ENCODE peak calls at places on chromosomes 3 and 15, in nine cellular contexts. One of them, this sample, is unnamed.
A peak's percentile ranks its signal among the peaks of the same experiment; 100 is the strongest.

GRCh38 chr3:50655009-50655830 is 19.5 kb upstream of the DOCK3 start:
- DNase-seq in H7: no peak
- DNase-seq in transverse colon: no peak
- DNase-seq in upper lobe of right lung: peak; percentile 34
- DNase-seq in BE2C: no peak
- DNase-seq in ovary: no peak
- DNase-seq in HepG2: no peak
- DNase-seq in GM23248: peak; percentile 64
- DNase-seq in fibroblast of lung: no peak
- DNase-seq in this sample: peak; percentile 87

GRCh38 chr3:89340431-89340830 is 233.0 kb downstream of the EPHA3 start:
- DNase-seq in BE2C: no peak
- DNase-seq in transverse colon: no peak
- DNase-seq in ovary: no peak
- DNase-seq in GM23248: no peak
- DNase-seq in H7: no peak
- DNase-seq in HepG2: no peak
- DNase-seq in fibroblast of lung: peak; percentile 69
- DNase-seq in upper lobe of right lung: no peak
- DNase-seq in this sample: no peak

GRCh38 chr15:38398134-38398533 is 55.8 kb upstream of the FAM98B start:
- DNase-seq in ovary: peak; percentile 51
- DNase-seq in BE2C: no peak
- DNase-seq in transverse colon: peak; percentile 15
- DNase-seq in HepG2: peak; percentile 13
- DNase-seq in GM23248: peak; percentile 94
- DNase-seq in upper lobe of right lung: no peak
- DNase-seq in fibroblast of lung: peak; percentile 93
- DNase-seq in H7: no peak
- DNase-seq in this sample: no peak

GRCh38 chr15:89206908-89207331 is 14.5 kb downstream of the RLBP1 start:
- DNase-seq in transverse colon: peak; percentile 80
- DNase-seq in ovary: peak; percentile 42
- DNase-seq in BE2C: peak; percentile 84
- DNase-seq in H7: peak; percentile 96
- DNase-seq in HepG2: peak; percentile 56
- DNase-seq in GM23248: peak; percentile 85
- DNase-seq in fibroblast of lung: peak; percentile 61
- DNase-seq in upper lobe of right lung: peak; percentile 86
- DNase-seq in this sample: peak; percentile 82

GRCh38 chr3:149395107-149396089 is 17.9 kb upstream of the TM4SF1 start:
- DNase-seq in H7: no peak
- DNase-seq in transverse colon: no peak
- DNase-seq in ovary: peak; percentile 45
- DNase-seq in HepG2: peak; percentile 63
- DNase-seq in BE2C: peak; percentile 79
- DNase-seq in upper lobe of right lung: no peak
- DNase-seq in fibroblast of lung: peak; percentile 83
- DNase-seq in GM23248: peak; percentile 49
- DNase-seq in this sample: no peak

GRCh38 chr3:104102386-104102785 is 1264.3 kb upstream of the ALCAM start:
- DNase-seq in fibroblast of lung: peak; percentile 59
- DNase-seq in upper lobe of right lung: peak; percentile 36
- DNase-seq in H7: peak; percentile 28
- DNase-seq in GM23248: peak; percentile 60
- DNase-seq in ovary: no peak
- DNase-seq in BE2C: peak; percentile 75
- DNase-seq in HepG2: peak; percentile 29
- DNase-seq in transverse colon: no peak
- DNase-seq in this sample: peak; percentile 57

GRCh38 chr3:124599779-124600693 is 130.2 kb upstream of the UMPS start:
- DNase-seq in transverse colon: peak; percentile 55
- DNase-seq in BE2C: no peak
- DNase-seq in GM23248: peak; percentile 38
- DNase-seq in ovary: no peak
- DNase-seq in upper lobe of right lung: no peak
- DNase-seq in HepG2: peak; percentile 53
- DNase-seq in H7: no peak
- DNase-seq in fibroblast of lung: peak; percentile 3
- DNase-seq in this sample: no peak

GRCh38 chr3:13400114-13400696 is 19.9 kb downstream of the NUP210 start:
- DNase-seq in BE2C: no peak
- DNase-seq in upper lobe of right lung: no peak
- DNase-seq in HepG2: no peak
- DNase-seq in GM23248: no peak
- DNase-seq in transverse colon: no peak
- DNase-seq in fibroblast of lung: no peak
- DNase-seq in ovary: no peak
- DNase-seq in H7: no peak
- DNase-seq in this sample: no peak

GRCh38 chr3:195746751-195747150 is 26.0 kb downstream of the MUC20 start:
- DNase-seq in H7: no peak
- DNase-seq in transverse colon: no peak
- DNase-seq in HepG2: no peak
- DNase-seq in ovary: no peak
- DNase-seq in fibroblast of lung: no peak
- DNase-seq in upper lobe of right lung: no peak
- DNase-seq in BE2C: no peak
- DNase-seq in GM23248: no peak
- DNase-seq in this sample: no peak

GRCh38 chr3:69032137-69032536 is 18.7 kb upstream of the EOGT start:
- DNase-seq in upper lobe of right lung: no peak
- DNase-seq in fibroblast of lung: no peak
- DNase-seq in transverse colon: no peak
- DNase-seq in ovary: no peak
- DNase-seq in HepG2: no peak
- DNase-seq in BE2C: no peak
- DNase-seq in GM23248: peak; percentile 84
- DNase-seq in H7: no peak
- DNase-seq in this sample: no peak

GRCh38 chr3:129016725-129017530 is 15.8 kb downstream of the EFCC1 start:
- DNase-seq in HepG2: no peak
- DNase-seq in H7: no peak
- DNase-seq in transverse colon: peak; percentile 79
- DNase-seq in BE2C: no peak
- DNase-seq in upper lobe of right lung: no peak
- DNase-seq in GM23248: no peak
- DNase-seq in fibroblast of lung: peak; percentile 22
- DNase-seq in ovary: peak; percentile 42
- DNase-seq in this sample: no peak

GRCh38 chr3:16174976-16175901 is 759 bp downstream of the GALNT15 start:
- DNase-seq in H7: no peak
- DNase-seq in fibroblast of lung: no peak
- DNase-seq in transverse colon: no peak
- DNase-seq in upper lobe of right lung: no peak
- DNase-seq in HepG2: no peak
- DNase-seq in GM23248: peak; percentile 41
- DNase-seq in ovary: no peak
- DNase-seq in BE2C: no peak
- DNase-seq in this sample: no peak

GRCh38 chr15:60375255-60375809 is 22.5 kb downstream of the ANXA2 start:
- DNase-seq in fibroblast of lung: no peak
- DNase-seq in HepG2: no peak
- DNase-seq in BE2C: no peak
- DNase-seq in H7: no peak
- DNase-seq in ovary: no peak
- DNase-seq in transverse colon: no peak
- DNase-seq in GM23248: peak; percentile 33
- DNase-seq in upper lobe of right lung: no peak
- DNase-seq in this sample: no peak

GRCh38 chr3:23648965-23649328 is 156.8 kb upstream of the UBE2E1 start:
- DNase-seq in transverse colon: peak; percentile 63
- DNase-seq in ovary: no peak
- DNase-seq in BE2C: no peak
- DNase-seq in GM23248: no peak
- DNase-seq in fibroblast of lung: no peak
- DNase-seq in upper lobe of right lung: no peak
- DNase-seq in HepG2: no peak
- DNase-seq in H7: no peak
- DNase-seq in this sample: no peak

GRCh38 chr15:69812881-69813280 is 284.8 kb downstream of the TLE3 start:
- DNase-seq in BE2C: peak; percentile 52
- DNase-seq in fibroblast of lung: no peak
- DNase-seq in transverse colon: peak; percentile 14
- DNase-seq in upper lobe of right lung: no peak
- DNase-seq in H7: peak; percentile 93
- DNase-seq in GM23248: peak; percentile 6
- DNase-seq in ovary: no peak
- DNase-seq in HepG2: no peak
- DNase-seq in this sample: no peak

GRCh38 chr3:16741890-16742289 is 136.7 kb upstream of the DAZL start:
- DNase-seq in upper lobe of right lung: no peak
- DNase-seq in H7: no peak
- DNase-seq in BE2C: no peak
- DNase-seq in HepG2: no peak
- DNase-seq in GM23248: peak; percentile 49
- DNase-seq in fibroblast of lung: peak; percentile 13
- DNase-seq in ovary: no peak
- DNase-seq in transverse colon: no peak
- DNase-seq in this sample: no peak

GRCh38 chr3:124800511-124801374 is 70.5 kb downstream of the UMPS start:
- DNase-seq in upper lobe of right lung: no peak
- DNase-seq in fibroblast of lung: peak; percentile 35
- DNase-seq in transverse colon: no peak
- DNase-seq in HepG2: no peak
- DNase-seq in BE2C: peak; percentile 64
- DNase-seq in H7: no peak
- DNase-seq in ovary: peak; percentile 79
- DNase-seq in GM23248: no peak
- DNase-seq in this sample: no peak

GRCh38 chr3:37014620-37015019 is 21.3 kb downstream of the MLH1 start:
- DNase-seq in H7: no peak
- DNase-seq in GM23248: no peak
- DNase-seq in fibroblast of lung: no peak
- DNase-seq in BE2C: no peak
- DNase-seq in HepG2: no peak
- DNase-seq in transverse colon: no peak
- DNase-seq in upper lobe of right lung: no peak
- DNase-seq in ovary: no peak
- DNase-seq in this sample: no peak

GRCh38 chr3:37017683-37018082 is 24.4 kb downstream of the MLH1 start:
- DNase-seq in H7: no peak
- DNase-seq in GM23248: no peak
- DNase-seq in BE2C: no peak
- DNase-seq in fibroblast of lung: no peak
- DNase-seq in ovary: no peak
- DNase-seq in HepG2: no peak
- DNase-seq in transverse colon: no peak
- DNase-seq in upper lobe of right lung: no peak
- DNase-seq in this sample: no peak

GRCh38 chr3:37015631-37016030 is 22.3 kb downstream of the MLH1 start:
- DNase-seq in transverse colon: no peak
- DNase-seq in GM23248: no peak
- DNase-seq in ovary: no peak
- DNase-seq in fibroblast of lung: no peak
- DNase-seq in BE2C: no peak
- DNase-seq in upper lobe of right lung: no peak
- DNase-seq in HepG2: no peak
- DNase-seq in H7: no peak
- DNase-seq in this sample: no peak

GRCh38 chr3:37016903-37017302 is 23.6 kb downstream of the MLH1 start:
- DNase-seq in BE2C: no peak
- DNase-seq in HepG2: no peak
- DNase-seq in GM23248: no peak
- DNase-seq in upper lobe of right lung: no peak
- DNase-seq in transverse colon: no peak
- DNase-seq in fibroblast of lung: no peak
- DNase-seq in ovary: no peak
- DNase-seq in H7: no peak
- DNase-seq in this sample: no peak
- H3K36me3 ChIP-seq in BE2C: peaks cover 8% of the 10 kb centered on the region
- H3K36me3 ChIP-seq in HepG2: peaks cover 18% of the 10 kb centered on the region
- H3K36me3 ChIP-seq in GM23248: peaks cover 57% of the 10 kb centered on the region
- H3K36me3 ChIP-seq in upper lobe of right lung: peaks cover 93% of the 10 kb centered on the region
- H3K36me3 ChIP-seq in transverse colon: no peaks in the 10 kb centered on the region
- H3K36me3 ChIP-seq in fibroblast of lung: peaks cover 9% of the 10 kb centered on the region
- H3K36me3 ChIP-seq in ovary: no peaks in the 10 kb centered on the region
- H3K36me3 ChIP-seq in H7: peaks cover 24% of the 10 kb centered on the region
- H3K36me3 ChIP-seq in this sample: peaks cover 62% of the 10 kb centered on the region

GRCh38 chr3:139354661-139355060 is 10.8 kb downstream of the MRPS22 start:
- DNase-seq in GM23248: no peak
- DNase-seq in upper lobe of right lung: no peak
- DNase-seq in fibroblast of lung: no peak
- DNase-seq in transverse colon: no peak
- DNase-seq in H7: no peak
- DNase-seq in ovary: no peak
- DNase-seq in HepG2: no peak
- DNase-seq in BE2C: no peak
- DNase-seq in this sample: no peak
- H3K36me3 ChIP-seq in GM23248: peaks cover 85% of the 10 kb centered on the region
- H3K36me3 ChIP-seq in upper lobe of right lung: peaks cover 100% of the 10 kb centered on the region
- H3K36me3 ChIP-seq in fibroblast of lung: peaks cover 11% of the 10 kb centered on the region
- H3K36me3 ChIP-seq in transverse colon: no peaks in the 10 kb centered on the region
- H3K36me3 ChIP-seq in H7: peaks cover 25% of the 10 kb centered on the region
- H3K36me3 ChIP-seq in ovary: no peaks in the 10 kb centered on the region
- H3K36me3 ChIP-seq in HepG2: peaks cover 24% of the 10 kb centered on the region
- H3K36me3 ChIP-seq in BE2C: peaks cover 88% of the 10 kb centered on the region
- H3K36me3 ChIP-seq in this sample: peaks cover 97% of the 10 kb centered on the region

DNA sequence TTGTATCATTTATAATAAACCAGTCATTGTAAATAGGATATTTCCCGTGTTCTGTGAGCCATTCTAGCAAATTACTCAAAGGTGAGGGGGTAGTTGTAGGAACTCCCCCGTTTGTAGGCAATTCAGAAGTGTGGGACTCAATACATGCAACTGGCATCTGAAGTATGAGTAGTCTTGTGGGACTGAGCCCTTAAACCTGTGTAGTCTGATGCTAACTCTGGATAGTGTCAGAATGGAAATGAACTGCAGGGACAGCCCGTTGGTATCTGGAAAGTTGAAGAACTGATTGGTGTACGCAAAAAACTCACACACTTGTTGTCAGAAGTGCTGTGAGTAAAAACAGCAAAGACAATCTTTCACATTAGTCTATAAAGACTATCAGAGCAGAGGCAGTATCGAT is 32.6 kb downstream of the HERC1 start:
- DNase-seq in ovary: no peak
- DNase-seq in BE2C: no peak
- DNase-seq in HepG2: no peak
- DNase-seq in H7: no peak
- DNase-seq in fibroblast of lung: no peak
- DNase-seq in GM23248: no peak
- DNase-seq in transverse colon: no peak
- DNase-seq in upper lobe of right lung: no peak
- DNase-seq in this sample: no peak
- H3K36me3 ChIP-seq in ovary: no peaks in the 10 kb centered on the region
- H3K36me3 ChIP-seq in BE2C: no peaks in the 10 kb centered on the region
- H3K36me3 ChIP-seq in HepG2: no peaks in the 10 kb centered on the region
- H3K36me3 ChIP-seq in H7: no peaks in the 10 kb centered on the region
- H3K36me3 ChIP-seq in fibroblast of lung: no peaks in the 10 kb centered on the region
- H3K36me3 ChIP-seq in GM23248: no peaks in the 10 kb centered on the region
- H3K36me3 ChIP-seq in transverse colon: no peaks in the 10 kb centered on the region
- H3K36me3 ChIP-seq in upper lobe of right lung: no peaks in the 10 kb centered on the region
- H3K36me3 ChIP-seq in this sample: no peaks in the 10 kb centered on the region

DNA sequence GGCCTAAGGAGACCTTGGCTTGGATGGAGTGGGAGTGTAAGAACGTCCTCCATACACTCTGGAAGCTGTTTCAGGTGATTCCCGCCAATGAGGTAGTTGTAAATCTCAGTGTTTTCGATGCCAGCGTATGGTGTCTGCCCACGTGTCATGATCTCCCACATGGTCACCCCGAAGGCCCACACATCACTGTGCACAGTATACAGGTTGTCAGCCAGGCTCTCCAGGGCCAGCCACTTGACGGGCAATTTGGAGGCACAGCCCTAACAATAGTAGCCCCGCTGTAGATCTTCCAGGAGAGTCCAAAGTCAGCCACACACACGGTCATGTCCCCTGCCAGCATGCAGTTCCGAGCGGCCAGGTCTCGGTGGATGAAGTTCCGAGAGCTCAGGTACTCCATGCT is 51.9 kb downstream of the ETFA start:
- DNase-seq in GM23248: no peak
- DNase-seq in H7: no peak
- DNase-seq in upper lobe of right lung: no peak
- DNase-seq in transverse colon: no peak
- DNase-seq in BE2C: no peak
- DNase-seq in HepG2: no peak
- DNase-seq in fibroblast of lung: no peak
- DNase-seq in ovary: no peak
- DNase-seq in this sample: no peak
- H3K36me3 ChIP-seq in GM23248: peaks cover 11% of the 10 kb centered on the region
- H3K36me3 ChIP-seq in H7: no peaks in the 10 kb centered on the region
- H3K36me3 ChIP-seq in upper lobe of right lung: peaks cover 32% of the 10 kb centered on the region
- H3K36me3 ChIP-seq in transverse colon: no peaks in the 10 kb centered on the region
- H3K36me3 ChIP-seq in BE2C: peaks cover 43% of the 10 kb centered on the region
- H3K36me3 ChIP-seq in HepG2: peaks cover 11% of the 10 kb centered on the region
- H3K36me3 ChIP-seq in fibroblast of lung: peaks cover 5% of the 10 kb centered on the region
- H3K36me3 ChIP-seq in ovary: no peaks in the 10 kb centered on the region
- H3K36me3 ChIP-seq in this sample: peaks cover 63% of the 10 kb centered on the region